ENCODE peak calls at places on chromosomes 4 and X, in seven cellular contexts. One of them, this sample, is unnamed.

GRCh38 chr4:73661646-73662119 is 41.4 kb upstream of the RASSF6 start:
- DNase-seq in AG10803: peak
- DNase-seq in tibial nerve: no peak
- DNase-seq in A549: peak
- DNase-seq in pancreas: no peak
- DNase-seq in fibroblast of mammary gland: peak
- DNase-seq in PC-3: peak
- DNase-seq in this sample: peak

GRCh38 chrX:46953597-46953996 is 41.4 kb downstream of the JADE3 start:
- DNase-seq in A549: peak
- DNase-seq in AG10803: no peak
- DNase-seq in PC-3: no peak
- DNase-seq in pancreas: no peak
- DNase-seq in fibroblast of mammary gland: peak
- DNase-seq in tibial nerve: no peak
- DNase-seq in this sample: peak

GRCh38 chr4:7854697-7855370 is 84.8 kb downstream of the AFAP1 start:
- DNase-seq in PC-3: no peak
- DNase-seq in AG10803: no peak
- DNase-seq in tibial nerve: no peak
- DNase-seq in fibroblast of mammary gland: no peak
- DNase-seq in A549: no peak
- DNase-seq in pancreas: no peak
- DNase-seq in this sample: no peak

GRCh38 chr4:78517050-78517652 is 34.4 kb upstream of the ANXA3 start:
- DNase-seq in tibial nerve: no peak
- DNase-seq in AG10803: peak
- DNase-seq in fibroblast of mammary gland: peak
- DNase-seq in PC-3: peak
- DNase-seq in pancreas: no peak
- DNase-seq in A549: peak
- DNase-seq in this sample: peak

GRCh38 chrX:67692246-67692645 is 148.4 kb downstream of the AR start:
- DNase-seq in tibial nerve: no peak
- DNase-seq in fibroblast of mammary gland: peak
- DNase-seq in AG10803: peak
- DNase-seq in PC-3: no peak
- DNase-seq in A549: no peak
- DNase-seq in pancreas: no peak
- DNase-seq in this sample: peak

GRCh38 chr4:136241221-136241986 is 1290.9 kb downstream of the PCDH18 start:
- DNase-seq in AG10803: no peak
- DNase-seq in PC-3: no peak
- DNase-seq in pancreas: no peak
- DNase-seq in fibroblast of mammary gland: no peak
- DNase-seq in tibial nerve: no peak
- DNase-seq in A549: no peak
- DNase-seq in this sample: peak

GRCh38 chrX:41334866-41335589 is 1.1 kb downstream of the DDX3X start:
- DNase-seq in A549: peak
- DNase-seq in fibroblast of mammary gland: peak
- DNase-seq in pancreas: peak
- DNase-seq in PC-3: peak
- DNase-seq in AG10803: peak
- DNase-seq in tibial nerve: peak
- DNase-seq in this sample: peak

GRCh38 chrX:70262952-70263567 is 3.1 kb upstream of the P2RY4 start:
- DNase-seq in PC-3: peak
- DNase-seq in fibroblast of mammary gland: peak
- DNase-seq in tibial nerve: no peak
- DNase-seq in AG10803: peak
- DNase-seq in A549: peak
- DNase-seq in pancreas: no peak
- DNase-seq in this sample: peak

GRCh38 chr4:79964715-79965345 is 108.2 kb downstream of the ANTXR2 start:
- DNase-seq in pancreas: peak
- DNase-seq in tibial nerve: no peak
- DNase-seq in A549: no peak
- DNase-seq in AG10803: no peak
- DNase-seq in PC-3: no peak
- DNase-seq in fibroblast of mammary gland: no peak
- DNase-seq in this sample: peak

GRCh38 chrX:136823175-136823574 is 42.4 kb upstream of the ARHGEF6 start:
- DNase-seq in PC-3: peak
- DNase-seq in AG10803: peak
- DNase-seq in pancreas: no peak
- DNase-seq in A549: no peak
- DNase-seq in tibial nerve: no peak
- DNase-seq in fibroblast of mammary gland: peak
- DNase-seq in this sample: no peak

GRCh38 chr4:39970559-39971270 is 7.0 kb downstream of the PDS5A start:
- DNase-seq in fibroblast of mammary gland: no peak
- DNase-seq in pancreas: no peak
- DNase-seq in AG10803: no peak
- DNase-seq in tibial nerve: no peak
- DNase-seq in A549: peak
- DNase-seq in PC-3: peak
- DNase-seq in this sample: peak

GRCh38 chrX:21655901-21656586 is 2.1 kb downstream of the KLHL34 start:
- DNase-seq in pancreas: no peak
- DNase-seq in AG10803: no peak
- DNase-seq in A549: no peak
- DNase-seq in fibroblast of mammary gland: no peak
- DNase-seq in tibial nerve: no peak
- DNase-seq in PC-3: no peak
- DNase-seq in this sample: no peak

GRCh38 chr4:31417051-31417450 is 696.9 kb downstream of the PCDH7 start:
- DNase-seq in pancreas: no peak
- DNase-seq in fibroblast of mammary gland: no peak
- DNase-seq in tibial nerve: no peak
- DNase-seq in AG10803: no peak
- DNase-seq in A549: no peak
- DNase-seq in PC-3: no peak
- DNase-seq in this sample: no peak

GRCh38 chr4:4387531-4388311 is 819 bp downstream of the NSG1 start:
- DNase-seq in tibial nerve: no peak
- DNase-seq in pancreas: no peak
- DNase-seq in AG10803: no peak
- DNase-seq in A549: no peak
- DNase-seq in PC-3: no peak
- DNase-seq in fibroblast of mammary gland: no peak
- DNase-seq in this sample: no peak

GRCh38 chr4:40990202-40990898 is 224.0 kb downstream of the APBB2 start:
- DNase-seq in pancreas: no peak
- DNase-seq in tibial nerve: no peak
- DNase-seq in AG10803: peak
- DNase-seq in A549: peak
- DNase-seq in PC-3: peak
- DNase-seq in fibroblast of mammary gland: peak
- DNase-seq in this sample: peak

GRCh38 chr4:34417160-34417559 is 1827.2 kb downstream of the ARAP2 start:
- DNase-seq in fibroblast of mammary gland: peak
- DNase-seq in AG10803: peak
- DNase-seq in A549: peak
- DNase-seq in pancreas: no peak
- DNase-seq in tibial nerve: no peak
- DNase-seq in PC-3: peak
- DNase-seq in this sample: peak

GRCh38 chrX:110146521-110146920 is 143.6 kb downstream of the TMEM164 start:
- DNase-seq in tibial nerve: peak
- DNase-seq in AG10803: peak
- DNase-seq in PC-3: peak
- DNase-seq in A549: peak
- DNase-seq in pancreas: no peak
- DNase-seq in fibroblast of mammary gland: peak
- DNase-seq in this sample: peak

GRCh38 chrX:154380153-154380552 is 1.1 kb downstream of the EMD start:
- DNase-seq in tibial nerve: no peak
- DNase-seq in pancreas: no peak
- DNase-seq in AG10803: no peak
- DNase-seq in fibroblast of mammary gland: peak
- DNase-seq in PC-3: no peak
- DNase-seq in A549: no peak
- DNase-seq in this sample: no peak

GRCh38 chrX:39921838-39922237 is 175.9 kb downstream of the BCOR start:
- DNase-seq in PC-3: no peak
- DNase-seq in pancreas: no peak
- DNase-seq in A549: no peak
- DNase-seq in fibroblast of mammary gland: no peak
- DNase-seq in AG10803: no peak
- DNase-seq in tibial nerve: no peak
- DNase-seq in this sample: no peak

GRCh38 chrX:30270639-30271038 is 23.7 kb downstream of the MAGEB1 start:
- DNase-seq in A549: no peak
- DNase-seq in fibroblast of mammary gland: no peak
- DNase-seq in pancreas: no peak
- DNase-seq in AG10803: no peak
- DNase-seq in PC-3: no peak
- DNase-seq in tibial nerve: no peak
- DNase-seq in this sample: no peak

GRCh38 chr4:56698329-56698728 is 17.2 kb upstream of the HOPX start:
- DNase-seq in pancreas: no peak
- DNase-seq in PC-3: no peak
- DNase-seq in AG10803: peak
- DNase-seq in tibial nerve: no peak
- DNase-seq in fibroblast of mammary gland: peak
- DNase-seq in A549: no peak
- DNase-seq in this sample: peak

GRCh38 chr4:101649790-101650450 is 140.6 kb upstream of the BANK1 start:
- DNase-seq in fibroblast of mammary gland: no peak
- DNase-seq in tibial nerve: no peak
- DNase-seq in A549: no peak
- DNase-seq in PC-3: no peak
- DNase-seq in AG10803: no peak
- DNase-seq in pancreas: no peak
- DNase-seq in this sample: peak

GRCh38 chrX:40688976-40689375 is 41.6 kb upstream of the CXorf38 start:
- DNase-seq in AG10803: no peak
- DNase-seq in PC-3: no peak
- DNase-seq in fibroblast of mammary gland: no peak
- DNase-seq in tibial nerve: no peak
- DNase-seq in A549: no peak
- DNase-seq in pancreas: no peak
- DNase-seq in this sample: no peak

DNA sequence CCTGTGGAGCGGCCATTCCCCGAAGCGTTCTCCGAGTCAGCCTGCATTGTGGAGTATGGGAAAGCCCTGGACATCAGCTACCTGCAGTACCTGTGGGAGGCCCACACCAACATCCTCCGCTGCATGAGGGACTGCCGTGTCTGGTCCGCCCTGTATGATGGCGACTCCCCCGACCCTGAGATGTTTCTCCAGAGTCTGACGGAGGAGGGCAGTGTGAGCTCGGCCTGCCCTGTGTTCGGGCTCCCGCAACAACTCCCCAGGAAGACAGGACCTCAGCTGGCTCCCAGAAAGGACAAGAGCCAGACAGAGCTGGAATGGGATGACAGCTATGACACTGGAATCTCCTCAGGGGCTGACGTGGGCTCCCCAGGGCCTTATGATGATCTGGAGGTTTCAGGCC is 111.3 kb downstream of the GATB start:
- DNase-seq in pancreas: no peak
- DNase-seq in AG10803: no peak
- DNase-seq in A549: no peak
- DNase-seq in PC-3: no peak
- DNase-seq in tibial nerve: no peak
- DNase-seq in fibroblast of mammary gland: no peak
- DNase-seq in this sample: no peak
- TF ChIP-seq CTCF in pancreas: no peak
- TF ChIP-seq CTCF in AG10803: no peak
- TF ChIP-seq CTCF in A549: no peak
- TF ChIP-seq CTCF in PC-3: no peak
- TF ChIP-seq CTCF in tibial nerve: no peak
- TF ChIP-seq CTCF in fibroblast of mammary gland: no peak
- TF ChIP-seq CTCF in this sample: no peak

GRCh38 chrX:138709886-138710285 is 1.6 kb downstream of the FGF13 start:
- DNase-seq in A549: no peak
- DNase-seq in pancreas: no peak
- DNase-seq in tibial nerve: no peak
- DNase-seq in AG10803: no peak
- DNase-seq in fibroblast of mammary gland: no peak
- DNase-seq in PC-3: no peak
- DNase-seq in this sample: no peak
- H3K4me3 ChIP-seq in A549: no peak
- H3K4me3 ChIP-seq in pancreas: no peak
- H3K4me3 ChIP-seq in tibial nerve: no peak
- H3K4me3 ChIP-seq in AG10803: no peak
- H3K4me3 ChIP-seq in fibroblast of mammary gland: no peak
- H3K4me3 ChIP-seq in PC-3: no peak
- H3K4me3 ChIP-seq in this sample: no peak

GRCh38 chr4:139654516-139654915 is 11.1 kb upstream of the MGST2 start:
- DNase-seq in fibroblast of mammary gland: no peak
- DNase-seq in PC-3: no peak
- DNase-seq in AG10803: no peak
- DNase-seq in A549: no peak
- DNase-seq in tibial nerve: no peak
- DNase-seq in pancreas: no peak
- DNase-seq in this sample: no peak

GRCh38 chr4:139656614-139657486 is 8.8 kb upstream of the MGST2 start:
- DNase-seq in pancreas: peak
- DNase-seq in A549: peak
- DNase-seq in PC-3: peak
- DNase-seq in tibial nerve: peak
- DNase-seq in AG10803: peak
- DNase-seq in fibroblast of mammary gland: peak
- DNase-seq in this sample: peak

GRCh38 chr4:139658185-139658584 is 7.4 kb upstream of the MGST2 start:
- DNase-seq in PC-3: no peak
- DNase-seq in tibial nerve: no peak
- DNase-seq in AG10803: no peak
- DNase-seq in pancreas: no peak
- DNase-seq in fibroblast of mammary gland: no peak
- DNase-seq in A549: no peak
- DNase-seq in this sample: no peak

GRCh38 chr4:139651282-139652194 is 14.1 kb upstream of the MGST2 start:
- DNase-seq in tibial nerve: peak
- DNase-seq in fibroblast of mammary gland: peak
- DNase-seq in PC-3: peak
- DNase-seq in AG10803: peak
- DNase-seq in A549: peak
- DNase-seq in pancreas: peak
- DNase-seq in this sample: peak

GRCh38 chr4:139655116-139655515 is 10.5 kb upstream of the MGST2 start:
- DNase-seq in PC-3: peak
- DNase-seq in pancreas: no peak
- DNase-seq in AG10803: peak
- DNase-seq in fibroblast of mammary gland: peak
- DNase-seq in A549: peak
- DNase-seq in tibial nerve: no peak
- DNase-seq in this sample: peak
- TF ChIP-seq CTCF in PC-3: peak
- TF ChIP-seq CTCF in pancreas: no peak
- TF ChIP-seq CTCF in AG10803: peak
- TF ChIP-seq CTCF in fibroblast of mammary gland: peak
- TF ChIP-seq CTCF in A549: peak
- TF ChIP-seq CTCF in tibial nerve: no peak
- TF ChIP-seq CTCF in this sample: peak

GRCh38 chr4:1862055-1862911 is 6.3 kb upstream of the LETM1 start:
- DNase-seq in A549: no peak
- DNase-seq in fibroblast of mammary gland: no peak
- DNase-seq in tibial nerve: no peak
- DNase-seq in AG10803: no peak
- DNase-seq in pancreas: no peak
- DNase-seq in PC-3: no peak
- DNase-seq in this sample: no peak
- H3K4me3 ChIP-seq in A549: no peak
- H3K4me3 ChIP-seq in fibroblast of mammary gland: peak
- H3K4me3 ChIP-seq in tibial nerve: no peak
- H3K4me3 ChIP-seq in AG10803: peak
- H3K4me3 ChIP-seq in pancreas: no peak
- H3K4me3 ChIP-seq in PC-3: no peak
- H3K4me3 ChIP-seq in this sample: peak

GRCh38 chr4:59374416-59374815 is 1825.7 kb upstream of the ADGRL3 start:
- DNase-seq in pancreas: no peak
- DNase-seq in fibroblast of mammary gland: no peak
- DNase-seq in PC-3: no peak
- DNase-seq in tibial nerve: no peak
- DNase-seq in A549: no peak
- DNase-seq in AG10803: no peak
- DNase-seq in this sample: no peak
- TF ChIP-seq CTCF in pancreas: no peak
- TF ChIP-seq CTCF in fibroblast of mammary gland: no peak
- TF ChIP-seq CTCF in PC-3: peak
- TF ChIP-seq CTCF in tibial nerve: no peak
- TF ChIP-seq CTCF in A549: no peak
- TF ChIP-seq CTCF in AG10803: no peak
- TF ChIP-seq CTCF in this sample: no peak

This sample was measured in choroid plexus epithelial cell.